ENCODE peak calls at places on chromosomes 13 and 19, in seven cellular contexts. X is tibial nerve, E is spleen, K is cardiac muscle cell, R is adrenal gland, I is uterus, V is GM23248. F is an unnamed sample. For H3K4me1, the result is how much of the 10 kb centered on the place peaks cover.

GRCh38 chr19:39409207-39409885 is 2.7 kb downstream of the ZFP36 start:
- DNase-seq in E (peak), V (peak), X (peak), I (peak), R (peak), K (peak), F (peak)

GRCh38 chr19:8366961-8367326 is 3.0 kb downstream of the ANGPTL4 start:
- DNase-seq in V (peak), X (no peak), E (peak), I (peak), K (no peak), R (no peak), F (no peak)

GRCh38 chr13:44300895-44301638 is 72.6 kb upstream of the SERP2 start:
- DNase-seq in E (no peak), K (peak), R (peak), X (no peak), V (peak), I (peak), F (no peak)

GRCh38 chr19:33472696-33473624 is 48.6 kb downstream of the PEPD start:
- DNase-seq in K (no peak), I (peak), V (peak), E (peak), R (peak), X (no peak), F (no peak)

GRCh38 chr13:45564108-45564507 is 51.4 kb downstream of the ERICH6B start:
- DNase-seq in X (no peak), R (no peak), I (no peak), V (peak), E (no peak), K (peak), F (no peak)

GRCh38 chr13:32139251-32139650 is 107.7 kb downstream of the FRY start:
- DNase-seq in X (no peak), R (no peak), V (no peak), I (no peak), E (no peak), K (no peak), F (no peak)

GRCh38 chr13:27600712-27601111 is 19.6 kb downstream of the LNX2 start:
- DNase-seq in R (no peak), V (no peak), K (no peak), X (no peak), E (no peak), I (no peak), F (no peak)

GRCh38 chr13:76632388-76633044 is 253.7 kb downstream of the KCTD12 start:
- DNase-seq in X (no peak), E (no peak), R (no peak), K (peak), V (no peak), I (no peak), F (no peak)

GRCh38 chr13:65808061-65808460 is 1422.1 kb downstream of the PCDH9 start:
- DNase-seq in E (no peak), X (no peak), R (no peak), I (no peak), K (no peak), V (peak), F (no peak)

GRCh38 chr13:99192480-99192879 is 8.2 kb upstream of the UBAC2 start:
- DNase-seq in K (no peak), I (no peak), X (no peak), E (no peak), V (no peak), R (no peak), F (no peak)

GRCh38 chr13:31793246-31793645 is 53.9 kb downstream of the RXFP2 start:
- DNase-seq in I (no peak), V (peak), X (no peak), R (no peak), E (no peak), K (no peak), F (no peak)

GRCh38 chr13:27728271-27728670 is 64.0 kb upstream of the GSX1 start:
- DNase-seq in I (no peak), K (no peak), V (no peak), X (no peak), E (no peak), R (no peak), F (no peak)

GRCh38 chr13:88196106-88196505 is 524.9 kb downstream of the SLITRK5 start:
- DNase-seq in I (no peak), V (no peak), X (no peak), R (no peak), E (no peak), K (no peak), F (no peak)

GRCh38 chr19:12649941-12650340 is 16.6 kb downstream of the MAN2B1 start:
- DNase-seq in E (no peak), K (no peak), R (no peak), V (no peak), I (no peak), X (no peak), F (no peak)

GRCh38 chr13:32883501-32883900 is 132.7 kb upstream of the KL start:
- DNase-seq in E (no peak), R (no peak), I (no peak), X (no peak), K (no peak), V (peak), F (no peak)

GRCh38 chr13:48660356-48661076 is 6.8 kb downstream of the CYSLTR2 start:
- DNase-seq in K (peak), R (no peak), E (no peak), X (no peak), V (no peak), I (no peak), F (no peak)

GRCh38 chr19:47284324-47284899 is 9.7 kb downstream of the INAFM1 start:
- DNase-seq in E (no peak), V (peak), K (peak), X (no peak), R (no peak), I (no peak), F (no peak)

GRCh38 chr19:21434516-21434915 is 37.6 kb downstream of the ZNF493 start:
- DNase-seq in K (no peak), V (no peak), E (no peak), X (no peak), R (no peak), I (no peak), F (no peak)

GRCh38 chr19:1986357-1987162 is 29.0 kb downstream of the BTBD2 start:
- DNase-seq in R (no peak), E (no peak), V (no peak), K (no peak), I (no peak), X (no peak), F (no peak)

GRCh38 chr19:16078759-16079707 is 2.7 kb downstream of the TPM4 start:
- DNase-seq in I (peak), K (peak), R (peak), E (peak), V (peak), X (peak), F (peak)

GRCh38 chr13:45621950-45622349 is 6.4 kb upstream of the ERICH6B start:
- DNase-seq in X (no peak), E (no peak), V (no peak), I (no peak), K (no peak), R (no peak), F (no peak)

GRCh38 chr13:48975101-48975925 is at the start of gene FNDC3A:
- DNase-seq in I (peak), R (peak), E (peak), X (no peak), K (peak), V (peak), F (peak)

GRCh38 chr19:46753420-46754155 is 7.3 kb upstream of the STRN4 start:
- DNase-seq in X (no peak), E (peak), V (peak), K (peak), R (peak), I (no peak), F (peak)

GRCh38 chr19:8080832-8081231 is 28.3 kb downstream of the CCL25 start:
- DNase-seq in X (no peak), I (no peak), E (no peak), K (no peak), V (no peak), R (no peak), F (no peak)

GRCh38 chr13:100203696-100204367 is 114.9 kb downstream of the PCCA start:
- DNase-seq in R (no peak), K (no peak), E (no peak), I (no peak), X (no peak), V (peak), F (no peak)

GRCh38 chr13:44927953-44928352 is 61.3 kb downstream of the NUFIP1 start:
- DNase-seq in I (no peak), K (no peak), V (no peak), E (no peak), X (no peak), R (no peak), F (no peak)

GRCh38 chr13:77697208-77698103 is at the start of gene SLAIN1:
- DNase-seq in E (peak), K (peak), I (peak), R (peak), V (peak), X (peak), F (peak)

GRCh38 chr19:19417618-19418270 is 12.3 kb downstream of the GATAD2A start:
- DNase-seq in R (peak), K (no peak), E (peak), V (no peak), X (no peak), I (no peak), F (no peak)

GRCh38 chr19:19418548-19419260 is 13.2 kb downstream of the GATAD2A start:
- DNase-seq in V (no peak), E (no peak), X (no peak), R (no peak), K (no peak), I (no peak), F (no peak)

GRCh38 chr19:19420570-19421301 is 15.3 kb downstream of the GATAD2A start:
- DNase-seq in E (no peak), X (no peak), R (no peak), V (no peak), K (no peak), I (no peak), F (no peak)

GRCh38 chr19:19421326-19421725 is 15.9 kb downstream of the GATAD2A start:
- DNase-seq in V (no peak), E (peak), X (no peak), K (no peak), R (no peak), I (no peak), F (no peak)

GRCh38 chr19:19416280-19416679 is 10.8 kb downstream of the GATAD2A start:
- DNase-seq in R (peak), X (no peak), K (no peak), I (no peak), E (no peak), V (peak), F (no peak)
- H3K4me1 ChIP-seq in R (under half), X (under half), K (under half), I (under half), E (under half), V (under half), F (under half)

GRCh38 chr19:10763828-10764339 is 46.0 kb downstream of the DNM2 start:
- DNase-seq in K (no peak), I (no peak), V (no peak), E (no peak), X (no peak), R (no peak), F (no peak)
- H3K27ac ChIP-seq in K (no peak), I (no peak), V (no peak), E (peak), X (peak), R (peak), F (peak)

GRCh38 chr19:41879670-41880328 is 2.7 kb downstream of the CD79A start:
- DNase-seq in V (no peak), X (no peak), K (no peak), E (no peak), I (no peak), R (no peak), F (no peak)
- H3K4me1 ChIP-seq in V (under half), X (under half), K (under half), E (under half), I (under half), R (under half), F (half or more)

GRCh38 chr19:41688687-41689086 is 617 bp upstream of the CEACAM7 start:
- DNase-seq in X (no peak), I (no peak), E (no peak), R (no peak), K (no peak), V (no peak), F (no peak)
- H3K27ac ChIP-seq in X (no peak), I (no peak), E (no peak), R (no peak), K (no peak), V (no peak), F (no peak)

GRCh38 chr13:90016688-90017087 is 1330.8 kb upstream of the MIR17HG start:
- DNase-seq in R (no peak), V (no peak), X (no peak), I (no peak), E (no peak), K (no peak), F (no peak)
- H3K4me1 ChIP-seq in R (under half), V (under half), X (under half), I (under half), E (under half), K (under half), F (under half)

GRCh38 chr13:34748561-34748960 is 193.5 kb upstream of the NBEA start:
- DNase-seq in K (no peak), V (no peak), I (no peak), E (no peak), X (no peak), R (no peak), F (no peak)
- H3K27ac ChIP-seq in K (no peak), V (no peak), I (peak), E (peak), X (peak), R (peak), F (no peak)

GRCh38 chr13:112713517-112714253 is 23.8 kb downstream of the ATP11A start:
- DNase-seq in E (peak), K (no peak), R (no peak), X (no peak), I (peak), V (no peak), F (no peak)
- H3K4me1 ChIP-seq in E (under half), K (half or more), R (under half), X (under half), I (under half), V (under half), F (under half)

GRCh38 chr19:34961775-34962174 is 2.3 kb downstream of the ZNF792 start:
- DNase-seq in R (no peak), K (no peak), X (no peak), E (no peak), V (no peak), I (no peak), F (no peak)

GRCh38 chr19:34960103-34960805 is 3.8 kb downstream of the ZNF792 start:
- DNase-seq in R (no peak), K (no peak), X (no peak), E (peak), I (no peak), V (peak), F (no peak)

GRCh38 chr19:34962945-34963530 is 991 bp downstream of the ZNF792 start:
- DNase-seq in I (no peak), E (peak), K (no peak), V (peak), R (no peak), X (no peak), F (no peak)

GRCh38 chr19:34962281-34962944 is 1.6 kb downstream of the ZNF792 start:
- DNase-seq in K (no peak), R (no peak), X (no peak), I (no peak), E (no peak), V (no peak), F (no peak)

GRCh38 chr19:34960940-34961679 is 2.9 kb downstream of the ZNF792 start:
- DNase-seq in X (no peak), E (peak), V (peak), K (no peak), R (no peak), I (no peak), F (no peak)
- H3K27ac ChIP-seq in X (no peak), E (peak), V (no peak), K (no peak), R (no peak), I (no peak), F (peak)

DNA sequence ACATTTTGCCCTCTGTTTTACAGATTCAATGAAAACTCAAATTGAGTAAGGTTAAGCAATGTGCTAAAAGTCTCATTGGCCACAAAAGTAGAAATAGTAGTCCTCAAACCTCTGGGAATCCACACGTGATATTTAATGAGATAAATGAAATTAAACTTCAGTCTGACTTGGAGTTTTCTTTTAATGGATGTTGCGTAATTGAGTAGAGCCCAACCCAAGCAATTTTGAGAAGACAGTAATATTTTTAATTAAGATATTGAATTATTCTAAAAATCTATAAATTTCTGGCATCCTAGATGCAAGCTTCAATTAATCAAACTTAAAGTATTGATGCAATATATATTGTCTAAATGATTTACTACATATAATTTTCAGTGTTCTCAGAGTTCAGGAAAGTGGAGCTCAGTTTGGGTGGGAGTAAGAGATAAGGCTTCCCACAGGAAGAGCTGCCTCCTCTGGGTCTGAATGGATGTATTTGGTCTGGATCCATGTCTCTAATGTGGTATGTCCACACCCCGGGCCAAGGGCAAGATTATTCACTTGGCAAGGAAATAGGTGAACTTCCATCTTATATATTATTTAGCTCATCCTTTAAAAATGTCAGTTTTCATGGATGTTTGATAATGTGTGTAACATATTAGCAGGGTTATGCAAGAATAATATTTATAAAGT is 6.9 kb downstream of the MBNL2 start:
- DNase-seq in K (no peak), I (no peak), X (no peak), E (no peak), R (no peak), V (no peak), F (no peak)
- H3K4me1 ChIP-seq in K (under half), I (under half), X (half or more), E (under half), R (half or more), V (half or more), F (under half)

DNA sequence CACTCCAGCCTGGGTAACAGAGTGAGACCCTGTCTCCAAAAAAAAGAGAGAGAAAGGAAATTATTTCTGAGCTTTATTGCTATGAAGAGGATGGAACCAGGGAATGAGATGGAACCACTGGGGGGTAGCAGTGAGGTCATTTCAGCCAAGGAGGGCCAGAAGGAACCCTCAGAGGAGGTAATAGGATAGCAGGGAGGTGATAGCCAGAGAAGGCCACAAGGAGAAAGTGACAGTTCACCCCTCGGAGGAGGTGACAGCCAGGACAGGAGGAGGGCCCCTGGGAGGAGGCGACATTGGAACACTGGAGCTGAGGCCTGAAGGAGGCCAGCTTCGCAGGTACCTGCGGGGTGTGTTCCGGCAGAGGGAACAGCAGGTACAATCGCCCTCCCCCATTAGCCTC is 695 bp upstream of the PGPEP1 start:
- DNase-seq in I (no peak), V (peak), K (no peak), E (no peak), X (no peak), R (no peak), F (no peak)
- H3K27ac ChIP-seq in I (no peak), V (no peak), K (no peak), E (peak), X (no peak), R (peak), F (peak)

F was measured in effector memory CD4-positive, alpha-beta T cell.